ENCODE peak calls at places on chromosomes 16 and 17, in five cellular contexts. K is sigmoid colon, N is body of pancreas, Y is endothelial cell of umbilical vein, X is prostate gland. I is an unnamed sample.

GRCh38 chr17:6815775-6816174 is 15.8 kb downstream of the TEKT1 start:
- DNase-seq in K (no peak), N (no peak), Y (no peak), X (no peak), I (no peak)

GRCh38 chr16:61987474-61988012 is 48.7 kb downstream of the CDH8 start:
- DNase-seq in K (no peak), N (no peak), Y (no peak), X (no peak), I (no peak)

GRCh38 chr17:20302191-20302917 is 165.0 kb downstream of the LGALS9B start:
- DNase-seq in K (no peak), N (no peak), Y (no peak), X (no peak), I (peak; percentile 83)

GRCh38 chr17:45170976-45171337 is 9.3 kb downstream of the HEXIM2 start:
- DNase-seq in K (peak; percentile 91), N (peak; percentile 42), Y (peak; percentile 32), X (peak; percentile 82), I (no peak)

GRCh38 chr17:71941920-71942319 is 178.9 kb upstream of the SOX9 start:
- DNase-seq in K (no peak), N (no peak), Y (no peak), X (no peak), I (no peak)

GRCh38 chr16:4081577-4082021 is 34.6 kb downstream of the ADCY9 start:
- DNase-seq in K (no peak), N (no peak), Y (no peak), X (no peak), I (no peak)

GRCh38 chr17:45851022-45851421 is 6.3 kb downstream of the SPPL2C start:
- DNase-seq in K (no peak), N (no peak), Y (no peak), X (no peak), I (no peak)

GRCh38 chr17:5854871-5855554 is 215.2 kb upstream of the WSCD1 start:
- DNase-seq in K (no peak), N (no peak), Y (no peak), X (no peak), I (no peak)

GRCh38 chr17:41814195-41814594 is 1.4 kb downstream of the FKBP10 start:
- DNase-seq in K (no peak), N (no peak), Y (no peak), X (no peak), I (no peak)

GRCh38 chr17:41811549-41812175 is at the start of gene P3H4:
- DNase-seq in K (peak; percentile 90), N (peak; percentile 82), Y (peak; percentile 84), X (peak; percentile 79), I (peak; percentile 82)

GRCh38 chr17:41813699-41814124 is 908 bp downstream of the FKBP10 start:
- DNase-seq in K (no peak), N (no peak), Y (no peak), X (no peak), I (no peak)

GRCh38 chr17:41812176-41813038 is at the start of gene FKBP10:
- DNase-seq in K (peak; percentile 89), N (peak; percentile 43), Y (peak; percentile 79), X (peak; percentile 27), I (peak; percentile 84)

GRCh38 chr17:41813039-41813680 is 356 bp downstream of the FKBP10 start:
- DNase-seq in K (no peak), N (no peak), Y (no peak), X (no peak), I (no peak)
- TF ChIP-seq POLR2A in K (no peak), N (no peak), Y (no peak), X (no peak), I (no peak)

GRCh38 chr17:57440522-57441269 is 184.4 kb downstream of the MSI2 start:
- DNase-seq in K (peak; percentile 78), N (peak; percentile 35), Y (peak; percentile 55), X (peak; percentile 60), I (peak; percentile 89)
- TF ChIP-seq POLR2A in K (no peak), N (no peak), Y (no peak), X (no peak), I (peak; percentile 22)

GRCh38 chr17:2041561-2042354 is at the start of gene OVCA2:
- DNase-seq in K (peak; percentile 97), N (peak; percentile 95), Y (peak; percentile 93), X (peak; percentile 94), I (peak; percentile 98)
- TF ChIP-seq POLR2A in K (no peak), N (peak; percentile 70), Y (peak; percentile 87), X (peak; percentile 82), I (peak; percentile 77)

DNA sequence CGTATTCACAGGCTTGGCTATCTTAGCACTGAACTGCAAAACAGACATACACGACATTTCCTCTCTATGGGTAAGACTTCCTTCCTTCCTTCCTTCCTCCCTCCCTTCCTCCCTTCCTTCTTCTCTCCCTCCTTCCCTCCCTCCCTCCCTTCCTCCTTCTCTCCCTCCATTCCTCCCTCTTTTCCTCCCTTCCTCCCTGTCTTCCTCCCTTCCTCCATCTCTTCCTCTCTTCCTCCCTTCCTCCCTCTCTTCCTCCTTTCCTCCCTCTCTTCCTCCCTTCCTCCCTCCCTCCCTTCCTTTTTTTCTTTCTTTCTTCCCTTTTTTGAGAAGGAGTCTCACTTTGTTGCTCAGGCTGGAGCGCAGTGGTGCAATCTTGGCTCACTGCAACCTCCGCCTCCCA is 22.4 kb upstream of the SHISA9 start:
- DNase-seq in K (no peak), N (no peak), Y (no peak), X (no peak), I (no peak)
- TF ChIP-seq POLR2A in K (no peak), N (no peak), Y (no peak), X (no peak), I (no peak)

DNA sequence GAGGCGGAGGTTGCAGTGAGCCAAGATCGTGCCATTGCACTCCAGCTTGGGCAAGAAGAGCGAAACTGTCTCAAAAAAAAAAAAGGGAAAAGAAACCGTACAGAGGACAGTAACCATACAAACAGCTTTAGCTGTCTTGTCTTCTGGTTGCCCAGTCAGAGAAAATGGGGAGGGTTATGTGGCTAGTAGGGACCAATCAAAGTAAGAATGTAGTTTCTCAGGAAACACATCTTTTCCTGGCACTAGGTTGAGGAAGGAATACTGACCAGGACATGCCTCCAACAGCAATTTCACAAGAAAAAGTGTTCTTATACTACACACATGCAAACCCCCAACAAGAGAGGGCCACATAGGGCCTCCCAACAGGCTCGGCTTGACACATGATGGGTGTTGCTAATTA is 2.1 kb downstream of the MIF4GD start:
- DNase-seq in K (no peak), N (no peak), Y (peak; percentile 47), X (no peak), I (no peak)
- TF ChIP-seq POLR2A in K (no peak), N (peak; percentile 29), Y (peak; percentile 16), X (no peak), I (no peak)

GRCh38 chr17:42536048-42536371 is at the start of gene NAGLU:
- DNase-seq in K (peak; percentile 99), N (peak; percentile 96), Y (peak; percentile 83), X (peak; percentile 94), I (peak; percentile 97)
- TF ChIP-seq POLR2A in K (peak; percentile 66), N (peak; percentile 58), Y (peak; percentile 64), X (peak; percentile 58), I (peak; percentile 71)

DNA sequence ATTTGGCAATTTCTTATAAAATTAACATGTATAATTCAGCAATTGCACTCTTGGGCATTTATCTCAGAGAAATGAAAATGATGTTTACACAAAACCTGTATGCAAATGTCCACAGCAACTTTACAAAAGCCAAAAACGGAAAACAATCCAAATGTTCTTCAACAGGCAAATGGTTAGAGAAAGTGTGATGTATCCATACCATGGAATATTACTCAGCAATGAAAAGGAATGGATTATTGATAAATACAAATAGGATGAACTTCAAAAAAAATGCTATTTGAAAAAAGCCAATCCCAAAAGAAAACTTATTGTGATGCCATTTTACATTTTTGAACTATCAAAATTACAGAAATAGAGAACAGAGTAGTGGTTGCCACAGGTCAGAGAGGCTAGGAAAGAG is 37.2 kb upstream of the ABCA10 start:
- DNase-seq in K (no peak), N (no peak), Y (no peak), X (no peak), I (no peak)
- TF ChIP-seq POLR2A in K (no peak), N (no peak), Y (no peak), X (no peak), I (no peak)

GRCh38 chr17:81727324-81728031 is 15.4 kb downstream of the SLC25A10 start:
- DNase-seq in K (no peak), N (peak; percentile 50), Y (no peak), X (peak; percentile 79), I (peak; percentile 30)
- TF ChIP-seq POLR2A in K (no peak), N (no peak), Y (no peak), X (peak; percentile 25), I (no peak)

I was measured in ovary.